ENCODE peak calls at places on chromosomes 3 and 15, in four cellular contexts. E is adrenal gland, P is astrocyte, V is left colon. B is an unnamed sample.

GRCh38 chr3:12138044-12138443 is 20.7 kb downstream of the TIMP4 start:
- DNase-seq in V (peak; percentile 43), P (no peak), E (no peak), B (peak; percentile 24)

GRCh38 chr15:72491768-72492167 is 17.6 kb downstream of the ARIH1 start:
- DNase-seq in P (peak; percentile 84), V (no peak), E (no peak), B (no peak)

GRCh38 chr15:38129531-38130199 is 123.0 kb upstream of the SPRED1 start:
- DNase-seq in V (peak; percentile 39), E (peak; percentile 41), P (peak; percentile 100), B (peak; percentile 79)

GRCh38 chr15:57731543-57732103 is 25.1 kb downstream of the POLR2M start:
- DNase-seq in E (no peak), V (no peak), P (no peak), B (no peak)

GRCh38 chr15:99507732-99508571 is 57.8 kb upstream of the MEF2A start:
- DNase-seq in V (no peak), E (no peak), P (peak; percentile 83), B (peak; percentile 58)

GRCh38 chr3:133935843-133936825 is 40.5 kb upstream of the RAB6B start:
- DNase-seq in E (peak; percentile 7), P (no peak), V (no peak), B (no peak)

GRCh38 chr3:17287006-17287689 is 402.4 kb downstream of the PLCL2 start:
- DNase-seq in E (no peak), V (no peak), P (peak; percentile 50), B (no peak)

GRCh38 chr15:75371486-75371885 is 3.1 kb upstream of the MAN2C1 start:
- DNase-seq in V (no peak), P (no peak), E (no peak), B (no peak)

GRCh38 chr3:111577798-111578685 is 17.1 kb downstream of the ZBED2 start:
- DNase-seq in P (peak; percentile 76), E (no peak), V (no peak), B (no peak)

GRCh38 chr3:112894258-112894657 is 47.6 kb upstream of the CD200R1L start:
- DNase-seq in P (peak; percentile 74), V (no peak), E (no peak), B (no peak)

GRCh38 chr15:85380860-85381535 is 595 bp downstream of the AKAP13 start:
- DNase-seq in V (peak; percentile 71), P (peak; percentile 3), E (peak; percentile 54), B (peak; percentile 50)

GRCh38 chr3:122793568-122794416 is at the start of gene HSPBAP1:
- DNase-seq in P (peak; percentile 90), V (peak; percentile 97), E (peak; percentile 90), B (peak; percentile 97)

GRCh38 chr3:11230125-11230524 is 42.1 kb upstream of the ATG7 start:
- DNase-seq in E (no peak), P (peak; percentile 44), V (no peak), B (no peak)

GRCh38 chr3:42803800-42804112 is 534 bp downstream of the HIGD1A start:
- DNase-seq in V (peak; percentile 57), E (peak; percentile 58), P (no peak), B (peak; percentile 50)

GRCh38 chr3:14126017-14126902 is 1.4 kb downstream of the TMEM43 start:
- DNase-seq in V (no peak), P (no peak), E (no peak), B (no peak)

GRCh38 chr3:192747145-192747544 is 19.8 kb upstream of the FGF12 start:
- DNase-seq in V (no peak), E (no peak), P (no peak), B (no peak)

GRCh38 chr3:102510663-102511062 is 75.8 kb downstream of the ZPLD1 start:
- DNase-seq in E (no peak), V (no peak), P (peak; percentile 15), B (no peak)

GRCh38 chr3:178777718-178778411 is 241.6 kb downstream of the KCNMB2 start:
- DNase-seq in P (peak; percentile 18), E (no peak), V (no peak), B (no peak)

GRCh38 chr3:28745904-28746617 is 397.4 kb upstream of the AZI2 start:
- DNase-seq in E (no peak), V (no peak), P (peak; percentile 3), B (no peak)

GRCh38 chr3:100992086-100993033 is 861 bp downstream of the ABI3BP start:
- DNase-seq in E (no peak), V (peak; percentile 17), P (no peak), B (no peak)

GRCh38 chr3:194383276-194383940 is 13.9 kb upstream of the LRRC15 start:
- DNase-seq in P (no peak), E (no peak), V (no peak), B (no peak)